ENCODE peak calls at places on chromosomes 11 and 22, in four cellular contexts. U is IMR-90, I is hepatocyte, N is H9. R is an unnamed sample. For H3K9me3 and H3K27me3, the result is how much of the 10 kb centered on the place peaks cover.

GRCh38 chr11:79374707-79375106 is 66.1 kb downstream of the TENM4 start:
- DNase-seq in U (no peak), I (no peak), N (no peak), R (no peak)

GRCh38 chr11:22792497-22792896 is 37.1 kb downstream of the SVIP start:
- DNase-seq in U (peak), I (peak), N (no peak), R (no peak)

GRCh38 chr11:94880216-94880615 is 93.1 kb downstream of the CWC15 start:
- DNase-seq in U (peak), I (no peak), N (no peak), R (no peak)

GRCh38 chr22:39175127-39176066 is 22.9 kb upstream of the CBX7 start:
- DNase-seq in U (no peak), I (no peak), N (peak), R (no peak)

GRCh38 chr11:1218256-1218787 is 4.5 kb upstream of the MUC5B start:
- DNase-seq in U (no peak), I (no peak), N (peak), R (no peak)

GRCh38 chr11:100964400-100964799 is 165.2 kb downstream of the PGR start:
- DNase-seq in U (peak), I (no peak), N (no peak), R (no peak)

GRCh38 chr11:11391796-11392195 is 38.7 kb upstream of the CSNK2A3 start:
- DNase-seq in U (peak), I (no peak), N (no peak), R (no peak)

GRCh38 chr22:50376064-50376747 is 33.1 kb downstream of the PPP6R2 start:
- DNase-seq in U (no peak), I (no peak), N (no peak), R (no peak)

GRCh38 chr11:113895367-113896155 is 9.0 kb upstream of the HTR3B start:
- DNase-seq in U (no peak), I (no peak), N (peak), R (peak)

GRCh38 chr11:112132737-112133136 is 31.2 kb downstream of the IL18 start:
- DNase-seq in U (no peak), I (no peak), N (no peak), R (no peak)

GRCh38 chr22:49979587-49980264 is 19.2 kb downstream of the PIM3 start:
- DNase-seq in U (no peak), I (peak), N (peak), R (peak)

GRCh38 chr11:134656861-134657540 is 245.0 kb upstream of the B3GAT1 start:
- DNase-seq in U (no peak), I (no peak), N (no peak), R (no peak)
- H3K9me3 ChIP-seq in U (under half), I (under half), N (under half), R (under half)

DNA sequence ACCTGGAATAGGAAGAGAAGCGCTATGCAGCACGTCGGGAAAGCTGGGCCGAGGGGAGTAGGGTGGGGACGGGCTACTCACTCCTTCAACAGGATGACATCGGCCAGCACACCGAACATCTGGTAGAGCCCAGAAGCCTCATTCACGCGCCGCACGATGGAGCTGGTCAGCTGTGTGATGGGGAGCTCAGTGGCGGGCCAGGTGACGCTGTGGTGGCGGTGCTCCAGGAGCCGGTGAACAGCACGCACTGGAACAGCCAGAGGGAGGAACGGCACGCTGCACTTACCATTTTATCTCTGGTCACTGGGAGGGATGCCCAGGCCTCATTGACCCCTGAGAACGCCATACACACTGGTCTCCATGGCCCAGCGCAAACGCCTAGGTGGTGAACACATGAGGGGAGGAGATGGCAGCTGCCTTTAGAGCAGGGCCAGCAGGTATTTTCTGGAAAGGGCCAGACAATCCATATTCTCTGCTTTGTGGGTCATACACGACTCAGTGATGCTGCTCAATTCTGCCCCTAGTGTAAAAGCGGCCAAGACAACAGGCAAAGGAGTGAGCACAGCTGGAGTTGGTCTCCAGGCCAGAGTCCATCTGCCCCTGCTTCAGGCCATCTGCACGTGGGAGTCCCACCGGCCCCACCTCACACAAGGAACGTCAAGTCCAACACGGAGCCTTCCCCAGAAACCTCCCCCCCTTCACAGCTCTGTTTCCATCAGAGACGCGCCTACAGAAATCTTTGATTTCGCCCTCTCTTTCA is 8.8 kb downstream of the FOXRED2 start:
- DNase-seq in U (no peak), I (no peak), N (no peak), R (no peak)
- H3K27me3 ChIP-seq in U (under half), I (under half), N (under half), R (under half)

DNA sequence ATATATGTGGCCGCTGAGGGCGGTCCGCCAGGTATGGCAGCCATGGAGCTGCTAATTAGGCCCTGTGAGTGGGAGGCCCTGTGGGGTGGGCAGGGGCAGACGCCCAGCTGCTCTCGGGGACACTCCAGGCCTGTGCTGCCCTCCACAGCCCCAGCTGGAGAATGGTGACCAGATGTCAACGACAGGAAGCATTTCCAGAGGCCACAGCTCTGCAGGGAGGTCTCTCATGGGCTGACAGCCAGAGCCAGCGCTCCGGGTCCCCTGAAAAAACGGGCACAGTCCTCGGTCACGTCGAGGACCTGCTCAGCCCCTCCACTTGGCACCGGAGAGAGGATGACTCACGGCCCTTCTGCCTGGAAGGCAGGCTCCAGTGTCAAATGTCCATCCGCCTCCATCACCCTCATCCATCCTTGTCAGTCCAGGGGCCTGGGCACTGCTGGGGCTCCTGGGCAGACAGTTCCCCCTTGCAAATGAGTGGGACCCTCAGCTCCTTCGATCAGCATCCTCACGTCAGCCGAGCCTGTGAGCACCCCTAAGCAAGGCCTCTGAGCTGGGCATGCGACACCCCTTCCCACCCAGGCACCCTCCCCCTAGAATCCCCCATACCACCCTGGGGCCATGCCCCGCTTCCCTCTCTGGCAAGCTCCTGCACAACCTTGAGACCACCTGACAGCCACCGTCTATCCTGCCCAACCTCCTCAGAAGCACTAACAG is 1.9 kb downstream of the BID start:
- DNase-seq in U (peak), I (no peak), N (no peak), R (no peak)
- H2AFZ ChIP-seq in U (peak), I (no peak), N (no peak), R (no peak)

GRCh38 chr11:123413636-123414035 is 16.4 kb upstream of the GRAMD1B start:
- DNase-seq in U (peak), I (peak), N (no peak), R (no peak)
- H3K9me3 ChIP-seq in U (under half), I (under half), N (under half), R (under half)

GRCh38 chr11:33881651-33882279 is 10.1 kb downstream of the LMO2 start:
- DNase-seq in U (no peak), I (no peak), N (no peak), R (no peak)

GRCh38 chr11:33889821-33890378 is 2.0 kb downstream of the LMO2 start:
- DNase-seq in U (no peak), I (no peak), N (no peak), R (no peak)

GRCh38 chr11:33884035-33884434 is 7.8 kb downstream of the LMO2 start:
- DNase-seq in U (no peak), I (no peak), N (no peak), R (no peak)

DNA sequence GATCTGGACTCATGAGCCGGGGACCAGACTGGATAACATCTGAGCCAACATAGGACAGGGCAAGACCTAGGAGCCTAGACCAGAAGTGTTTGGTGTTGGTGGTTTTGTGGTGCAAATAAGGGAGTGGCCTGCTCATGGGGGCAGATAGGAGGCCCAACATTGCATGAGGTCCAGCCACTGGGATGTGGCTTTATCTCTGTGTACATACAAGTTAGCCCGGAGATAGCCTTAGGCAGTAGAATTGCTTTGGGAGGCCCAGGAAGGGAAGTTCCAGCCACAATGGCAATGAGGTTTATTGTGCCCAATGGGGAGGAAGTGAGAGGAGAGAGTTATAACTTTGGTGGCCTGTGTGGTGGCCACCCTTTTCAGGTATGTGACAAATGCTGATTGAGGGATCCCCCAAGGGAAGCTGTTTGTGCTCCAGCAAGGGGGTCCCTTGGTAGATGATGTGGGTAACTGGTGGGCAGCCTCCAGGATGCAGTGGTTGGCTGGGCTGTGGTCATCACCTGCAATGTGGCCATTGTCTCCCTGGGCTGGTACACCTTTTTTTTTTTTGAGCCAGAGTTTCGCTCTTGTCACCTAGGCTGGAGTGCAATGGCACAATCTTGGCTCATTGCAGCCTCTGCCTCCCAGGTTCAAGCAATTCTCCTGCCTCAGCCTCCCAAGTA is 6.4 kb downstream of the LMO2 start:
- DNase-seq in U (no peak), I (peak), N (no peak), R (no peak)
- H3K27me3 ChIP-seq in U (under half), I (under half), N (under half), R (under half)

DNA sequence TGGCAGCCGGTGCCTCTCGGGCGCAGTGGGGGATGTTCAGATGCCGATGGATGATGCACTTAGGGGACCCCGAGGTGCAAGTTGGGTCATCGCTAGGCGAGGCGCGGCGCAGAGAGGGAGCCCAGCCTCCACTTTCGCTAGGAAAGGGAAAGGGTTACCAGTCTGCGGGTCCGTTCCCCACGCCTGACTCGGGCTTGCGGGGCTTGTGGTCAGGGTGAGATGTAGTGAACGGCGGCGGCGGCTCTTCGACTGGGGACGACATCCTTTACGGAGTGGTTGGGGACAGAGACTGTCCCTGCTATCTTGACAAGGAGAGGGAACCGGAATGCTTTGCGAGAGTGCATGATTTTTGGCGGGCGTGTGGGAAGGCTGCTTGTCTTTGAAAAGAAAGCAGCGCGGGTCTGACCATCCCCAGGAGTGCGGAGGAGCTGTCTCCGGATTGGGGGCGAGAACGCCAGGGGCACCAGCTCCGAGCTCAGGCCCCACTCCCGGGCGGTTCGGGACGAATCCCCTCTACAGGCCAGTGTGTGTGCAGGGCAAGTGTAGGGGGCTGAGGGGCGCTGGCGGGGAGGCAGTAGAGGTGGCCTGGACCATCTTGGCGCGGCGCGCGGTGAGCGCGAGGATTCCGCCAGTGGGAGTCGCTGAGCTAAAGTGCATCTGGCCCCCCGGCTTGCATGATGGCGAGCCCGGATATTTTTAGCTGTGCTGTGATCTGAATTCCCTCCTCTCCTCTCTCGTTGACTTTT is 1.1 kb downstream of the FAT3 start:
- DNase-seq in U (no peak), I (peak), N (peak), R (no peak)
- H2AFZ ChIP-seq in U (peak), I (peak), N (no peak), R (no peak)

GRCh38 chr22:47883757-47884156 is 1121.3 kb downstream of the TBC1D22A start:
- DNase-seq in U (no peak), I (no peak), N (no peak), R (no peak)
- H3K9me3 ChIP-seq in U (half or more), I (under half), N (under half), R (under half)

R was measured in Karpas-422.